ENCODE peak calls at places on chromosome 16, in five cellular contexts. Q, B, N, M and O are unnamed samples.
A peak's percentile ranks its signal among the peaks of the same experiment; 100 is the strongest.

GRCh38 chr16:370980-371728 is 816 bp upstream of the MRPL28 start:
- DNase-seq in Q (no peak), N (no peak), M (no peak), B (no peak), O (no peak)

GRCh38 chr16:83068686-83069085 is 441.9 kb downstream of the CDH13 start:
- DNase-seq in Q (no peak), B (no peak), N (no peak), M (no peak), O (no peak)

GRCh38 chr16:57574086-57574485 is 31.6 kb downstream of the ADGRG5 start:
- DNase-seq in B (no peak), Q (no peak), M (no peak), N (no peak), O (no peak)

GRCh38 chr16:84247341-84247740 is 7.5 kb upstream of the KCNG4 start:
- DNase-seq in N (no peak), B (no peak), M (no peak), Q (no peak), O (no peak)

GRCh38 chr16:79628501-79628975 is 28.0 kb upstream of the MAF start:
- DNase-seq in Q (no peak), N (no peak), B (no peak), M (no peak), O (no peak)

GRCh38 chr16:67415872-67416793 is at the start of gene ZDHHC1:
- DNase-seq in Q (no peak), M (peak; percentile 14), B (no peak), N (peak; percentile 89), O (no peak)

GRCh38 chr16:7304932-7305331 is 27.7 kb upstream of the RBFOX1 start:
- DNase-seq in N (no peak), M (no peak), Q (no peak), B (no peak), O (no peak)

GRCh38 chr16:24978370-24978914 is 36.7 kb downstream of the ARHGAP17 start:
- DNase-seq in M (peak; percentile 75), Q (no peak), N (no peak), B (no peak), O (no peak)

GRCh38 chr16:84360170-84360569 is 8.2 kb upstream of the ATP2C2 start:
- DNase-seq in B (no peak), M (peak; percentile 32), Q (no peak), N (no peak), O (no peak)

GRCh38 chr16:84090212-84090611 is 26.5 kb downstream of the MBTPS1 start:
- DNase-seq in M (no peak), B (no peak), N (no peak), Q (no peak), O (no peak)

GRCh38 chr16:26252598-26252997 is 560.8 kb downstream of the HS3ST4 start:
- DNase-seq in B (no peak), Q (no peak), M (no peak), N (no peak), O (no peak)

GRCh38 chr16:57113042-57113453 is 20.7 kb downstream of the CPNE2 start:
- DNase-seq in Q (no peak), N (no peak), M (no peak), B (no peak), O (no peak)

GRCh38 chr16:61684566-61684965 is 351.7 kb downstream of the CDH8 start:
- DNase-seq in Q (no peak), M (no peak), N (no peak), B (no peak), O (no peak)

DNA sequence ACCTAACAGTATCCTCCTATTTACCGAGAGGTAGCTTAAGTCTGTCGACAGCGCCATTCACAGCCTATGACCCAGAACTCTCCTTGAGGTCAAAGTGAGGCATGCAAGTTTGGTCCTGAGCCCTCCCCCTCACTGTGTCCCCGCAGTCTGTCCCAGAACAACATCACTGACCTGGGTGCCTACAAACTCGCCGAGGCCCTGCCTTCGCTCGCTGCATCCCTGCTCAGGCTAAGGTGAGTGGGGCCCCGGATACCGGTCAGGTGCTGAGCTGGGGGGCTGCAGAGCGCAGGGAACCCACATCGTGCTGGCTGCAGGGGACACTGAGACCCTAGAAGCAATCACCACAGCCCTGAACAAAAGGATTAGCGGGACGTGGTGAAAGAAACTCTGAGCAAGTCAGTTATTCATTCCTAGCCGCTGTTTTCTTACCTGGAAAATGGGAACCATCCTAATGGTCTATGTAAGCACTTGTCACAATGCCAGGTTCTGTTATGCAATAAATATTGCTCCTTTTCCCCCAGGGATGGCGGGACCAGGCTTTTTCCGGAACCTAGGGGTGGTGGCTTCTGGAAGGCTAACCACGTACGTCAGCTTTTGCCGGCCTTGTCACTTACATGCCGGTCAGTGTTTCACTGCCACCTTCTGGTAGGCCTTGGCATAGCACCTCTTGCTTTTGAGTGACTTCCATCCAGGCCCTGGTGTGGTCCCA is 23.8 kb downstream of the DEXI start:
- DNase-seq in N (peak; percentile 90), M (peak; percentile 87), B (peak; percentile 88), Q (peak; percentile 89), O (peak; percentile 99)
- TF ChIP-seq CTCF in N (peak; percentile 93), M (peak; percentile 97), B (peak; percentile 99), Q (peak; percentile 96), O (peak; percentile 94)

GRCh38 chr16:12020007-12020406 is 43.5 kb downstream of the SNX29 start:
- DNase-seq in B (no peak), Q (no peak), N (no peak), M (peak; percentile 42), O (no peak)
- H3K4me1 ChIP-seq in B (no peaks in the 10 kb centered on the region), Q (no peaks in the 10 kb centered on the region), N (no peaks in the 10 kb centered on the region), M (peaks cover 12% of the 10 kb centered on the region), O (no peaks in the 10 kb centered on the region)

GRCh38 chr16:17939723-17940122 is 396.8 kb downstream of the NPIPA8 start:
- DNase-seq in B (no peak), M (no peak), N (no peak), Q (no peak), O (no peak)
- H3K27ac ChIP-seq in B (no peak overlapping the region), M (no peak overlapping the region), N (no peak overlapping the region), Q (no peak overlapping the region), O (no peak overlapping the region)

GRCh38 chr16:27700596-27700995 is 150.7 kb downstream of the KATNIP start:
- DNase-seq in M (no peak), B (no peak), N (no peak), Q (no peak), O (no peak)

GRCh38 chr16:27695161-27695560 is 145.2 kb downstream of the KATNIP start:
- DNase-seq in N (no peak), B (no peak), M (no peak), Q (no peak), O (no peak)

GRCh38 chr16:27698746-27699145 is 148.8 kb downstream of the KATNIP start:
- DNase-seq in Q (no peak), M (no peak), B (no peak), N (no peak), O (no peak)

GRCh38 chr16:27699540-27699939 is 149.6 kb downstream of the KATNIP start:
- DNase-seq in M (no peak), Q (no peak), B (no peak), N (no peak), O (no peak)

DNA sequence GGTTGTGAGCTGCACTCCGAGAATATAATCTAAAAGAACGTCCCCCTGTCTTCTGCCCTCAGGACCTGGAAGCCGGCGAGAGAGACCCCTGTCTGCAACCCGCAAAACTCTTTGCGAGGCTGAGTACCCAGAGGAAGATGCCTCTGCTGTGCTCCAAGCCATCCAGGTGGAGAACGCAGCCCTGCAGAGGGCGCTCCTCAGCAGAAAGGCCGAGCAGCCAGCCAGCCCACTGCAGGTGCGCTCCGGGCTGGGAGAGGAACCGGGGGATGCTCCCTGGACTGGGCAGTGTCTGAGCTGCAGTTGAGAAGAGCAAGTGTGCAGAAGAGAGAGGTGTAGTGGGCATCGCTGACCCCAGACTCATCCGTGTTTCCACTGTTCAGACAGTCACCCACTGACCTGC is 148.3 kb downstream of the KATNIP start:
- DNase-seq in N (peak; percentile 85), Q (no peak), M (no peak), B (no peak), O (no peak)
- TF ChIP-seq CTCF in N (peak; percentile 85), Q (no peak), M (peak; percentile 67), B (peak; percentile 75), O (no peak)

GRCh38 chr16:9097266-9098219 is 6.1 kb downstream of the HAPSTR1 start:
- DNase-seq in N (peak; percentile 58), Q (no peak), B (no peak), M (no peak), O (no peak)
- H3K4me1 ChIP-seq in N (peaks cover 34% of the 10 kb centered on the region), Q (peaks cover 96% of the 10 kb centered on the region), B (peaks cover 19% of the 10 kb centered on the region), M (peaks cover 61% of the 10 kb centered on the region), O (no peaks in the 10 kb centered on the region)

GRCh38 chr16:70349783-70350182 is 3.1 kb downstream of the DDX19A start:
- DNase-seq in B (no peak), Q (no peak), N (no peak), M (no peak), O (no peak)

GRCh38 chr16:70341600-70341999 is 5.1 kb upstream of the DDX19A start:
- DNase-seq in M (peak; percentile 8), N (no peak), Q (no peak), B (no peak), O (no peak)

GRCh38 chr16:70342016-70342415 is 4.7 kb upstream of the DDX19A start:
- DNase-seq in B (no peak), Q (no peak), M (no peak), N (no peak), O (no peak)

GRCh38 chr16:70348991-70349390 is 2.3 kb downstream of the DDX19A start:
- DNase-seq in M (no peak), Q (no peak), N (no peak), B (no peak), O (no peak)

GRCh38 chr16:70345840-70346239 is 863 bp upstream of the DDX19A start:
- DNase-seq in Q (no peak), M (no peak), N (no peak), B (no peak), O (no peak)
- H3K27ac ChIP-seq in Q (peak overlapping the region; percentile 93), M (peak overlapping the region; percentile 53), N (peak overlapping the region; percentile 83), B (peak overlapping the region; percentile 81), O (peak overlapping the region; percentile 89)